ENCODE peak calls at places on chromosome 4, in ten cellular contexts. B, Z, K, L, M, F, S, Y, R and H are unnamed samples. For H3K9me3, the result is how much of the 10 kb centered on the place peaks cover.

GRCh38 chr4:24174622-24175021 is 284.8 kb upstream of the PPARGC1A start:
- DNase-seq in B (peak), Z (no peak), K (no peak), L (no peak), M (no peak), F (no peak), S (no peak), Y (no peak), R (no peak), H (no peak)

GRCh38 chr4:52891743-52892142 is 29.6 kb downstream of the RASL11B start:
- DNase-seq in B (no peak), Z (no peak), K (no peak), L (no peak), M (no peak), F (no peak), S (no peak), Y (no peak), R (no peak), H (no peak)

GRCh38 chr4:7313361-7313811 is 121.0 kb downstream of the SORCS2 start:
- DNase-seq in B (no peak), Z (peak), K (no peak), L (no peak), M (no peak), F (peak), S (no peak), Y (no peak), R (no peak), H (no peak)

GRCh38 chr4:3671571-3672464 is 94.4 kb upstream of the ADRA2C start:
- DNase-seq in B (peak), Z (peak), K (no peak), L (no peak), M (peak), F (no peak), S (no peak), Y (no peak), R (no peak), H (no peak)

GRCh38 chr4:165351359-165352130 is 24.1 kb downstream of the MSMO1 start:
- DNase-seq in B (no peak), Z (no peak), K (no peak), L (no peak), M (no peak), F (no peak), S (no peak), Y (no peak), R (no peak), H (no peak)

GRCh38 chr4:128649575-128650205 is 159.8 kb upstream of the JADE1 start:
- DNase-seq in B (no peak), Z (no peak), K (peak), L (peak), M (no peak), F (no peak), S (no peak), Y (no peak), R (no peak), H (no peak)

GRCh38 chr4:72290737-72291136 is 258.9 kb downstream of the NPFFR2 start:
- DNase-seq in B (no peak), Z (no peak), K (no peak), L (no peak), M (no peak), F (no peak), S (no peak), Y (no peak), R (no peak), H (no peak)

GRCh38 chr4:55038176-55038890 is 87.1 kb downstream of the KDR start:
- DNase-seq in B (no peak), Z (no peak), K (no peak), L (no peak), M (no peak), F (peak), S (no peak), Y (no peak), R (peak), H (no peak)

GRCh38 chr4:187485676-187486075 is 509.9 kb upstream of the ZFP42 start:
- DNase-seq in B (no peak), Z (no peak), K (no peak), L (no peak), M (no peak), F (no peak), S (no peak), Y (no peak), R (no peak), H (no peak)

DNA sequence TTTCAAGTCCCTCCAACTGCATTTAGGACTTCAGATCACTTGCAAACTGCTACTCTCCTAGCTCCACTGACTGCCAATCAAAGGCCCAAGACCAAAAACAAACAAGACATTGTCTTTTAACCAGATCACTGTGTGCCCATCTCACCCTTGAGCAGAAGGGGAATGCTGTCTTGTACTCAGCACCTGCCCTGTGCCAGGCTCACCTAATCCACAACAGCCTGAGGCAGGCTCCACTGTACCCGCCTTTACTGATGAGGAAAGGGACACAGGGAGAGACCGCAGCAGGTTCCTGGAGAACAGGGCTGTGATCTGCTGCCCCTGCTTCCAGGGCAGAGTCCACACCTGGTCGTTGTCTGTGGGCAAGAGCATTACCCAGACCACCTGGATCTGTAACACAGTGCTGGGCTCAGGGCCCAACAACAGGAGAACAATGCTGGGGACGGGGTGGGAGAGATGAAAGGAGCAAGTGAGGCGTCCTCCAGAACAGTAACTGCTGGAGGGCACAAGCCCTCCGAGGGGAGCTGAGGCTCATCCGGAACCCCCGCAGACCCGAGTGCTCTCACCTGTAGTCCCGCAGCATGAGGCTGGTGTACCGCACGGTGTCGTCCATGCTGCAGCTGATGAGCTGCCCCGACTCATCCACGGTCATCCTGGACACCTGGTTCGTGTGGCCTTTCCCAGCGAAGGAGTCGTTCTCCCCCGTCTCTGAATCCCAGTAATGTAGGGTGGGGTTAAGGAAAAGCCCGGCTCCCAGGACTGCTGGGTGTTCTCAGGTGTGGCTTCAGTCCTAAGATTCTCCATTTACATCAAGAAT is 33.9 kb downstream of the WDR1 start:
- DNase-seq in B (peak), Z (peak), K (peak), L (no peak), M (peak), F (no peak), S (peak), Y (no peak), R (no peak), H (no peak)
- TF ChIP-seq POLR2AphosphoS5 in B (no peak), Z (no peak), K (no peak), L (no peak), M (no peak), F (no peak), S (no peak), Y (no peak), R (no peak), H (no peak)

GRCh38 chr4:761086-761485 is 55.5 kb downstream of the PCGF3 start:
- DNase-seq in B (no peak), Z (no peak), K (no peak), L (no peak), M (no peak), F (no peak), S (no peak), Y (no peak), R (no peak), H (no peak)
- H3K9me3 ChIP-seq in B (under half), Z (under half), K (under half), L (under half), M (under half), F (under half), S (under half), Y (under half), R (under half), H (under half)

GRCh38 chr4:1463088-1463926 is 57.1 kb upstream of the NKX1-1 start:
- DNase-seq in B (no peak), Z (no peak), K (no peak), L (no peak), M (peak), F (no peak), S (peak), Y (peak), R (no peak), H (no peak)
- TF ChIP-seq POLR2AphosphoS5 in B (no peak), Z (no peak), K (no peak), L (no peak), M (no peak), F (no peak), S (no peak), Y (no peak), R (no peak), H (no peak)

GRCh38 chr4:58475097-58475496 is 1364.9 kb upstream of the IGFBP7 start:
- DNase-seq in B (no peak), Z (no peak), K (no peak), L (no peak), M (no peak), F (no peak), S (no peak), Y (no peak), R (no peak), H (no peak)
- H3K9me3 ChIP-seq in B (under half), Z (under half), K (under half), L (under half), M (under half), F (under half), S (under half), Y (under half), R (under half), H (under half)

GRCh38 chr4:159178147-159178541 is 75.3 kb downstream of the RAPGEF2 start:
- DNase-seq in B (no peak), Z (no peak), K (no peak), L (no peak), M (no peak), F (no peak), S (no peak), Y (no peak), R (no peak), H (no peak)

GRCh38 chr4:159175989-159176375 is 73.1 kb downstream of the RAPGEF2 start:
- DNase-seq in B (no peak), Z (no peak), K (no peak), L (no peak), M (no peak), F (no peak), S (no peak), Y (no peak), R (no peak), H (no peak)

GRCh38 chr4:159174645-159175147 is 71.8 kb downstream of the RAPGEF2 start:
- DNase-seq in B (no peak), Z (no peak), K (no peak), L (no peak), M (no peak), F (no peak), S (no peak), Y (no peak), R (no peak), H (no peak)

GRCh38 chr4:159177265-159178146 is 74.6 kb downstream of the RAPGEF2 start:
- DNase-seq in B (no peak), Z (no peak), K (no peak), L (no peak), M (no peak), F (no peak), S (no peak), Y (no peak), R (no peak), H (no peak)

GRCh38 chr4:159175165-159175988 is 72.5 kb downstream of the RAPGEF2 start:
- DNase-seq in B (peak), Z (peak), K (peak), L (peak), M (peak), F (peak), S (peak), Y (peak), R (peak), H (no peak)
- TF ChIP-seq POLR2AphosphoS5 in B (no peak), Z (peak), K (no peak), L (no peak), M (no peak), F (peak), S (peak), Y (no peak), R (peak), H (no peak)

GRCh38 chr4:149511558-149512298 is 303.9 kb downstream of the IQCM start:
- DNase-seq in B (no peak), Z (no peak), K (no peak), L (no peak), M (no peak), F (no peak), S (no peak), Y (no peak), R (no peak), H (no peak)
- H3K9me3 ChIP-seq in B (under half), Z (under half), K (under half), L (under half), M (under half), F (under half), S (under half), Y (under half), R (under half), H (under half)

GRCh38 chr4:96685691-96686090 is 845.8 kb downstream of the PDHA2 start:
- DNase-seq in B (no peak), Z (no peak), K (no peak), L (no peak), M (no peak), F (no peak), S (no peak), Y (no peak), R (no peak), H (no peak)

DNA sequence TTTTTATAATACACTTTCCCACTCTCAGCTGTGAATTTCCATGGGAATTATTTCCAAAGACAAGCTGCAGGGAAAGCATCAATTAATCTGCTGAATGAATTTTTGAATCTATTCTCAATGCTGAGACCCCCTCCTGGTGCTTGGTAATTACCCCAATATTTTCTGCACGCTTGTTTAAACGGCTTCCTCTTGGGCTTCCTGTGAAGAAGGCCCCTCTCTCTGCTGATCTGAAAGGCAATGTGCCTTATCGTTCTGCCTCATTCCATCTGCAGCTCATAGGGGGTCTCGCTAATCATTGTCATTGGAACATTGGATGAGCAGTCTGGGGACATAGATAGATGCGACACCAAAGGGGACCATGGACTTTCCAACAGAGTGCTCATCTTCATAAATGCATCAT is 851.6 kb downstream of the PDHA2 start:
- DNase-seq in B (no peak), Z (no peak), K (no peak), L (no peak), M (no peak), F (no peak), S (no peak), Y (no peak), R (no peak), H (no peak)
- TF ChIP-seq POLR2AphosphoS5 in B (no peak), Z (no peak), K (no peak), L (no peak), M (no peak), F (no peak), S (no peak), Y (no peak), R (no peak), H (no peak)